ENCODE peak calls at places on chromosome 5, in four cellular contexts. X, C, F and S are unnamed samples.

GRCh38 chr5:108271127-108271526 is 110.8 kb downstream of the FBXL17 start:
- DNase-seq in X (peak; percentile 60), F (no peak), C (no peak), S (no peak)

GRCh38 chr5:150082889-150083288 is 3.5 kb downstream of the CSF1R start:
- DNase-seq in C (no peak), F (no peak), X (no peak), S (no peak)

GRCh38 chr5:151896041-151896691 is 28.5 kb downstream of the GLRA1 start:
- DNase-seq in X (no peak), F (no peak), C (no peak), S (no peak)

GRCh38 chr5:111997308-111998159 is 240.5 kb upstream of the NREP start:
- DNase-seq in X (no peak), F (peak; percentile 13), C (no peak), S (peak; percentile 8)

GRCh38 chr5:145936401-145937131 is at the start of gene SH3RF2:
- DNase-seq in F (peak; percentile 85), X (peak; percentile 11), C (peak; percentile 67), S (no peak)

GRCh38 chr5:150434502-150434901 is 15.0 kb downstream of the RPS14 start:
- DNase-seq in C (peak; percentile 40), X (no peak), F (no peak), S (no peak)

GRCh38 chr5:35470866-35471265 is 146.8 kb upstream of the SPEF2 start:
- DNase-seq in X (no peak), F (no peak), C (peak; percentile 44), S (no peak)

GRCh38 chr5:111935022-111935421 is 178.0 kb upstream of the NREP start:
- DNase-seq in C (no peak), F (no peak), X (no peak), S (no peak)

GRCh38 chr5:73911761-73912393 is 285.9 kb downstream of the ARHGEF28 start:
- DNase-seq in X (no peak), C (no peak), F (no peak), S (no peak)

GRCh38 chr5:73814234-73814846 is 188.3 kb downstream of the ARHGEF28 start:
- DNase-seq in F (no peak), C (no peak), X (no peak), S (no peak)

GRCh38 chr5:31853398-31854135 is 214.6 kb downstream of the PDZD2 start:
- DNase-seq in F (no peak), C (no peak), X (no peak), S (no peak)

GRCh38 chr5:53309653-53310052 is 170.8 kb upstream of the FST start:
- DNase-seq in X (no peak), F (no peak), C (no peak), S (no peak)

GRCh38 chr5:89028579-89029272 is 145.7 kb upstream of the MEF2C start:
- DNase-seq in F (peak; percentile 18), X (no peak), C (no peak), S (no peak)

GRCh38 chr5:56160723-56161445 is 72.2 kb downstream of the ANKRD55 start:
- DNase-seq in X (no peak), F (no peak), C (peak; percentile 49), S (no peak)

GRCh38 chr5:53080271-53080670 is 29.3 kb downstream of the MOCS2 start:
- DNase-seq in X (no peak), C (no peak), F (no peak), S (no peak)

GRCh38 chr5:103228056-103228455 is 30.5 kb upstream of the MACIR start:
- DNase-seq in X (no peak), F (no peak), C (no peak), S (no peak)

GRCh38 chr5:41286696-41287095 is 73.4 kb upstream of the C6 start:
- DNase-seq in X (no peak), C (no peak), F (no peak), S (no peak)

GRCh38 chr5:61597684-61598083 is 265.6 kb downstream of the ZSWIM6 start:
- DNase-seq in X (no peak), C (no peak), F (no peak), S (no peak)

GRCh38 chr5:9401786-9402472 is 143.9 kb downstream of the SEMA5A start:
- DNase-seq in F (no peak), C (no peak), X (no peak), S (no peak)

GRCh38 chr5:178114325-178115135 is 1.2 kb downstream of the N4BP3 start:
- DNase-seq in X (no peak), C (no peak), F (no peak), S (no peak)

GRCh38 chr5:34684281-34684979 is 28.3 kb downstream of the RAI14 start:
- DNase-seq in F (peak; percentile 24), C (peak; percentile 32), X (no peak), S (no peak)

GRCh38 chr5:177508837-177509236 is 789 bp downstream of the DOK3 start:
- DNase-seq in X (no peak), F (no peak), C (no peak), S (no peak)

GRCh38 chr5:147522435-147522834 is 12.6 kb upstream of the DPYSL3 start:
- DNase-seq in X (no peak), C (no peak), F (no peak), S (no peak)

GRCh38 chr5:152623951-152624350 is 218.9 kb upstream of the NMUR2 start:
- DNase-seq in X (no peak), F (no peak), C (no peak), S (no peak)

GRCh38 chr5:32443541-32444190 is 874 bp downstream of the ZFR start:
- DNase-seq in F (no peak), X (peak; percentile 81), C (no peak), S (no peak)

GRCh38 chr5:132096904-132097303 is 23.3 kb downstream of the CSF2 start:
- DNase-seq in X (no peak), F (no peak), C (no peak), S (no peak)

GRCh38 chr5:116583085-116583766 is 8.6 kb upstream of the SEMA6A start:
- DNase-seq in C (no peak), F (no peak), X (no peak), S (no peak)

GRCh38 chr5:162067651-162068411 is at the start of gene GABRG2:
- DNase-seq in X (no peak), F (no peak), C (no peak), S (no peak)

GRCh38 chr5:143037071-143037470 is 266.9 kb downstream of the ARHGAP26 start:
- DNase-seq in X (no peak), C (no peak), F (peak; percentile 45), S (no peak)

GRCh38 chr5:127959152-127959764 is 124.3 kb upstream of the SLC12A2 start:
- DNase-seq in X (no peak), C (peak; percentile 59), F (peak; percentile 39), S (peak; percentile 54)

GRCh38 chr5:124206540-124206939 is 539.9 kb downstream of the ZNF608 start:
- DNase-seq in F (no peak), C (no peak), X (no peak), S (no peak)

GRCh38 chr5:80696450-80696849 is 41.7 kb upstream of the DHFR start:
- DNase-seq in F (no peak), C (no peak), X (no peak), S (no peak)

GRCh38 chr5:72386639-72387038 is 66.5 kb downstream of the PTCD2 start:
- DNase-seq in X (no peak), C (no peak), F (no peak), S (no peak)
- TF ChIP-seq TCF7L2 in X (no peak), C (no peak), F (no peak), S (no peak)

GRCh38 chr5:67770431-67771025 is 445.0 kb upstream of the PIK3R1 start:
- DNase-seq in C (peak; percentile 98), X (no peak), F (no peak), S (no peak)

GRCh38 chr5:67771221-67771620 is 444.3 kb upstream of the PIK3R1 start:
- DNase-seq in C (no peak), F (no peak), X (no peak), S (no peak)

GRCh38 chr5:67765697-67766096 is 449.9 kb upstream of the PIK3R1 start:
- DNase-seq in C (no peak), F (no peak), X (no peak), S (no peak)
- TF ChIP-seq SIN3A in C (no peak), F (no peak), X (no peak), S (no peak)

GRCh38 chr5:91331705-91332104 is 51.4 kb downstream of the ARRDC3 start:
- DNase-seq in F (no peak), C (no peak), X (no peak), S (no peak)

GRCh38 chr5:91332267-91333044 is 50.7 kb downstream of the ARRDC3 start:
- DNase-seq in C (peak; percentile 78), X (peak; percentile 38), F (peak; percentile 57), S (peak; percentile 38)

GRCh38 chr5:91328743-91329142 is 54.4 kb downstream of the ARRDC3 start:
- DNase-seq in X (no peak), C (no peak), F (no peak), S (no peak)

GRCh38 chr5:91329273-91329672 is 53.8 kb downstream of the ARRDC3 start:
- DNase-seq in F (no peak), X (no peak), C (no peak), S (no peak)
- TF ChIP-seq TCF7L2 in F (no peak), X (no peak), C (no peak), S (no peak)

DNA sequence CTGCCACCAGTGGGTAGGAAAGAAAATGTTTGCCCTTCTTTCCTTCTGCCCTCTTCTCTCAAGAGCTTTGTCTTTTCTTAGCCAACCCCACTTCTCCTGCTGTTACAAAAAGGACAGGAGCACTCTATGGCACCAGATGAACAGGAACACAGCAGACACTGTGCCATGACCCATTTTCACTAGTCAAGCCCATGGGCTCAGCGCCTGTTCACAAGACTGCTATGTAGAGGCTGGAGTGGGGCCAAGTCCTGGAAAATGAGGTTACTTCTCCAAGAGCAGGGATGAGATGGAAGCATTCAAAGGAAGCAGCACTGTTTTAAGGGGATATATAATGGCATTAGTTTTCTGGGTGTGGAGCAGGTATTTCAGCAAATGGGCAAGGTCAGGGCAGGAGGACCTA is 46.8 kb upstream of the GRAMD2B start:
- DNase-seq in F (no peak), X (no peak), C (no peak), S (no peak)
- TF ChIP-seq SIN3A in F (no peak), X (no peak), C (no peak), S (no peak)